ENCODE peak calls at places on chromosomes 4 and X, in ten cellular contexts. W, I, E, X, F, Y, V, O, P and T are unnamed samples.

GRCh38 chr4:155796031-155796430 is 37.2 kb downstream of the GUCY1B1 start:
- DNase-seq in V (no peak), Y (no peak), I (peak; percentile 30), P (no peak), E (no peak), O (no peak), X (no peak), F (no peak), W (peak; percentile 19), T (no peak)

GRCh38 chr4:79820427-79820826 is 252.6 kb downstream of the ANTXR2 start:
- DNase-seq in Y (no peak), X (no peak), I (no peak), W (no peak), V (no peak), F (no peak), E (no peak), P (no peak), O (no peak), T (no peak)

GRCh38 chrX:20140410-20140809 is 1.2 kb downstream of the EIF1AX start:
- DNase-seq in Y (no peak), F (no peak), P (no peak), W (no peak), E (no peak), O (no peak), I (no peak), X (no peak), V (no peak), T (no peak)

GRCh38 chr4:127997534-127998388 is 32.6 kb downstream of the ABHD18 start:
- DNase-seq in I (no peak), V (no peak), X (peak; percentile 14), W (peak; percentile 76), P (no peak), O (no peak), Y (no peak), F (no peak), E (no peak), T (peak; percentile 61)

GRCh38 chr4:79395883-79396282 is 12.1 kb downstream of the GK2 start:
- DNase-seq in E (no peak), P (no peak), I (no peak), O (no peak), W (no peak), X (no peak), V (no peak), F (no peak), Y (no peak), T (no peak)

GRCh38 chrX:42241421-42241820 is 318.1 kb upstream of the CASK start:
- DNase-seq in Y (no peak), O (no peak), E (no peak), X (no peak), F (no peak), I (no peak), V (no peak), W (no peak), P (no peak), T (no peak)

GRCh38 chr4:178632415-178632814 is 1190.2 kb upstream of the AGA start:
- DNase-seq in W (no peak), E (no peak), P (no peak), O (no peak), I (no peak), V (no peak), Y (no peak), F (no peak), X (no peak), T (no peak)

GRCh38 chr4:148510211-148510610 is 68.0 kb upstream of the NR3C2 start:
- DNase-seq in P (no peak), W (no peak), I (no peak), E (no peak), F (no peak), Y (no peak), O (no peak), X (no peak), V (no peak), T (no peak)

GRCh38 chr4:112633477-112634235 is 3.1 kb downstream of the ZGRF1 start:
- DNase-seq in W (peak; percentile 34), I (peak; percentile 37), F (no peak), O (no peak), E (peak; percentile 48), X (peak; percentile 53), V (no peak), P (no peak), Y (no peak), T (peak; percentile 17)

GRCh38 chr4:112636688-112637551 is at the start of the genes LARP7 and ZGRF1:
- DNase-seq in Y (peak; percentile 99), P (peak; percentile 99), X (peak; percentile 100), V (peak; percentile 98), W (peak; percentile 99), F (peak; percentile 94), E (peak; percentile 99), O (peak; percentile 92), I (peak; percentile 99), T (peak; percentile 86)

GRCh38 chr4:112637552-112637866 is 566 bp downstream of the LARP7 start:
- DNase-seq in W (no peak), P (no peak), Y (no peak), E (no peak), O (no peak), V (no peak), F (no peak), X (no peak), I (no peak), T (no peak)
- TF ChIP-seq CTCF in W (no peak), P (no peak), Y (no peak), E (no peak), O (no peak), V (no peak), F (no peak), X (no peak), I (no peak), T (no peak)

GRCh38 chr4:39636786-39637185 is 1.9 kb downstream of the SMIM14 start:
- DNase-seq in P (no peak), Y (no peak), X (no peak), I (no peak), O (no peak), F (no peak), W (no peak), E (no peak), V (no peak), T (no peak)

GRCh38 chr4:39635023-39635422 is 3.6 kb downstream of the SMIM14 start:
- DNase-seq in F (no peak), Y (no peak), W (no peak), I (no peak), X (no peak), O (peak; percentile 54), V (no peak), E (no peak), P (no peak), T (no peak)

GRCh38 chr4:39641451-39641850 is 2.8 kb upstream of the SMIM14 start:
- DNase-seq in I (peak; percentile 33), X (no peak), V (no peak), E (no peak), O (no peak), P (peak; percentile 27), W (no peak), F (no peak), Y (no peak), T (no peak)

GRCh38 chr4:39637572-39638357 is 900 bp downstream of the SMIM14 start:
- DNase-seq in E (peak; percentile 81), V (peak; percentile 86), X (peak; percentile 91), Y (peak; percentile 44), O (peak; percentile 38), I (peak; percentile 91), W (peak; percentile 71), P (no peak), F (peak; percentile 52), T (peak; percentile 21)

GRCh38 chr4:39638358-39639239 is at the start of gene SMIM14:
- DNase-seq in V (peak; percentile 100), P (peak; percentile 100), F (peak; percentile 95), Y (peak; percentile 99), W (peak; percentile 98), I (peak; percentile 98), X (peak; percentile 99), E (peak; percentile 98), O (peak; percentile 96), T (peak; percentile 85)
- TF ChIP-seq CTCF in V (no peak), P (no peak), F (no peak), Y (no peak), W (no peak), I (no peak), X (no peak), E (no peak), O (no peak), T (no peak)

DNA sequence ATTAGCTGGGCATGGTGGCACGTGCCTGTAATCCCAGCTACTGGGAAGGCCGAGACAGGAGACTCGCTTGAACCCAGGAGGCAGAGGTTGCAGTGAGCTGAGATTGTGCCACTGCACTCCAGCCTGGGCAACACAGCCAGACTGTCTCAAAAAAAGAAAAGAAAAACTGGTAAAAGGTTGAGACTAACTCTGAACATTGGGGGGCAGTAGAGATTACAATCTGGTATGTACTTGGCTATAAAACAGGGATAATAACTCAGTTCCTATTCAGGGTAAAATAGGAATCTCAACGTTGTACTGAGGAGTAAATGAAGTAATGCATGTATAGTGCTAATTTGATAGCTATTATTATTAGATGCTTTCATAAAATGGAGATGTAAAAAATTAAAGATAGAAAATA is 12.5 kb upstream of the KLF8 start:
- DNase-seq in E (peak; percentile 1), X (no peak), V (no peak), F (no peak), O (no peak), Y (no peak), W (peak; percentile 36), I (peak; percentile 4), P (no peak), T (no peak)
- TF ChIP-seq CTCF in E (no peak), X (no peak), V (no peak), F (no peak), O (no peak), Y (peak; percentile 16), W (peak; percentile 24), I (peak; percentile 35), P (no peak), T (no peak)

GRCh38 chr4:150236626-150237025 is 158.4 kb downstream of the DCLK2 start:
- DNase-seq in F (no peak), W (no peak), I (no peak), O (no peak), Y (no peak), E (peak; percentile 59), V (no peak), P (no peak), X (no peak), T (no peak)

GRCh38 chr4:150234246-150234645 is 156.0 kb downstream of the DCLK2 start:
- DNase-seq in P (no peak), E (no peak), I (no peak), Y (no peak), O (no peak), W (no peak), V (no peak), X (no peak), F (no peak), T (no peak)

GRCh38 chr4:150235795-150236385 is 157.6 kb downstream of the DCLK2 start:
- DNase-seq in E (no peak), F (no peak), Y (no peak), W (no peak), X (no peak), O (no peak), I (no peak), P (no peak), V (no peak), T (no peak)

GRCh38 chr4:150237110-150237852 is 159.0 kb downstream of the DCLK2 start:
- DNase-seq in F (no peak), V (no peak), W (peak; percentile 74), E (peak; percentile 94), Y (no peak), X (no peak), I (no peak), P (no peak), O (no peak), T (no peak)

DNA sequence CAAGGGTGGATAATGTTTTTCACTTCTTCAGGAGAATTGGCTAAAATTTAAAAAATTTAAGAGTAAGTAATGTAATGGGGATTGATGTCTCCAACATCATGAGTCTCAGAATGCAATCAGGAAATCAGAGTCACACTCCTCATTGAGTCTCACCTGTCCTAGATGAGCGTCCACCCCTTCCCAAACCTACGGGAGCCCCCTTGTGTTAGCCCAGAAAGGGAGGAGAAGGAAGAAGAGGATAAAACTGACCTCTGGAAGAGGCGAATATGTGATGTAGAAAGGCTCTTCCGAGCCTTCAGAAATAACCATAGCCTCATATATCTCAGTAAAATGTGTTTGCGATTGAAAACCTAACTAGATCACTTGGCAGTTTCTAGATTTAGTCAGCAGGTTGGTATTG is 157.1 kb downstream of the DCLK2 start:
- DNase-seq in O (no peak), I (no peak), V (no peak), X (no peak), E (no peak), Y (no peak), P (no peak), W (no peak), F (no peak), T (no peak)
- TF ChIP-seq CTCF in O (no peak), I (no peak), V (no peak), X (no peak), E (no peak), Y (no peak), P (no peak), W (no peak), F (no peak), T (no peak)